ENCODE peak calls at places on chromosome 11, in five cellular contexts. D is head of caudate nucleus, S is SW 1271, Y is iris pigment epithelial cell, B is NCI-H774. O is an unnamed sample.

GRCh38 chr11:75635009-75635909 is 33.6 kb downstream of the MAP6 start:
- DNase-seq in D (no peak), S (no peak), Y (peak), B (no peak), O (no peak)

GRCh38 chr11:120815260-120816100 is 208.4 kb upstream of the TBCEL start:
- DNase-seq in D (no peak), S (no peak), Y (no peak), B (no peak), O (peak)

GRCh38 chr11:126490261-126490660 is 134.8 kb downstream of the ST3GAL4 start:
- DNase-seq in D (peak), S (no peak), Y (no peak), B (no peak), O (no peak)

GRCh38 chr11:70201876-70202861 is 927 bp upstream of the FADD start:
- DNase-seq in D (no peak), S (no peak), Y (peak), B (no peak), O (no peak)

GRCh38 chr11:130427581-130428211 is 713 bp downstream of the ADAMTS8 start:
- DNase-seq in D (peak), S (peak), Y (no peak), B (no peak), O (no peak)

GRCh38 chr11:74280494-74280893 is 30.9 kb downstream of the P4HA3 start:
- DNase-seq in D (no peak), S (no peak), Y (no peak), B (peak), O (no peak)

GRCh38 chr11:850777-851762 is 8.4 kb downstream of the TSPAN4 start:
- DNase-seq in D (no peak), S (no peak), Y (no peak), B (no peak), O (no peak)

GRCh38 chr11:64266339-64266738 is 15.0 kb downstream of the PLCB3 start:
- DNase-seq in D (no peak), S (no peak), Y (peak), B (no peak), O (no peak)

GRCh38 chr11:12216542-12217422 is 106.4 kb downstream of the MICAL2 start:
- DNase-seq in D (no peak), S (no peak), Y (peak), B (no peak), O (peak)

GRCh38 chr11:12724301-12725046 is 50.3 kb downstream of the TEAD1 start:
- DNase-seq in D (peak), S (no peak), Y (peak), B (peak), O (peak)

GRCh38 chr11:1479678-1480118 is 6.9 kb downstream of the MOB2 start:
- DNase-seq in D (no peak), S (no peak), Y (no peak), B (no peak), O (no peak)

GRCh38 chr11:112997829-112998228 is 36.6 kb downstream of the NCAM1 start:
- DNase-seq in D (no peak), S (no peak), Y (no peak), B (no peak), O (no peak)

O was measured in prostate gland.